ENCODE peak calls at places on chromosomes 4 and X, in seven cellular contexts. C is fibroblast of lung, Y is PC-3, A is mammary epithelial cell, M is hepatocyte, O is DND-41, Q is H1. U is an unnamed sample.

GRCh38 chrX:7170903-7171302 is 22.9 kb upstream of the PUDP start:
- DNase-seq in C (no peak), Y (peak; percentile 43), A (no peak), M (peak; percentile 8), O (peak; percentile 29), Q (no peak), U (peak; percentile 33)

GRCh38 chr4:168917150-168917779 is 92.8 kb downstream of the CBR4 start:
- DNase-seq in C (peak; percentile 29), Y (peak; percentile 65), A (no peak), M (peak; percentile 45), O (no peak), Q (no peak), U (peak; percentile 72)

GRCh38 chr4:113666386-113667114 is 95.0 kb downstream of the CAMK2D start:
- DNase-seq in C (no peak), Y (no peak), A (no peak), M (no peak), O (no peak), Q (no peak), U (no peak)

GRCh38 chrX:18428006-18428405 is 2.6 kb downstream of the CDKL5 start:
- DNase-seq in C (no peak), Y (no peak), A (peak; percentile 29), M (no peak), O (no peak), Q (no peak), U (no peak)

GRCh38 chr4:176400816-176401461 is 81.2 kb downstream of the SPCS3 start:
- DNase-seq in C (peak; percentile 88), Y (peak; percentile 87), A (peak; percentile 75), M (no peak), O (no peak), Q (no peak), U (no peak)

GRCh38 chr4:8907596-8908205 is 36.1 kb upstream of the HMX1 start:
- DNase-seq in C (no peak), Y (no peak), A (no peak), M (no peak), O (no peak), Q (no peak), U (no peak)

GRCh38 chrX:71930298-71930697 is 19.7 kb downstream of the NHSL2 start:
- DNase-seq in C (peak; percentile 25), Y (no peak), A (no peak), M (no peak), O (no peak), Q (no peak), U (no peak)

GRCh38 chr4:162499478-162499877 is 335.7 kb upstream of the FSTL5 start:
- DNase-seq in C (no peak), Y (peak; percentile 30), A (no peak), M (no peak), O (no peak), Q (no peak), U (peak; percentile 13)

GRCh38 chr4:153528705-153529493 is 62.7 kb downstream of the TMEM131L start:
- DNase-seq in C (no peak), Y (no peak), A (no peak), M (no peak), O (no peak), Q (no peak), U (no peak)

GRCh38 chr4:187865914-187866313 is 129.7 kb upstream of the ZFP42 start:
- DNase-seq in C (no peak), Y (no peak), A (no peak), M (no peak), O (no peak), Q (no peak), U (peak; percentile 14)

GRCh38 chrX:31251336-31251735 is 179.5 kb upstream of the FTHL17 start:
- DNase-seq in C (no peak), Y (no peak), A (no peak), M (no peak), O (no peak), Q (no peak), U (no peak)

GRCh38 chrX:63058204-63058603 is 292.9 kb downstream of the SPIN4 start:
- DNase-seq in C (no peak), Y (no peak), A (no peak), M (no peak), O (no peak), Q (no peak), U (no peak)
- H3K9me3 ChIP-seq in C (no peaks in the 10 kb centered on the region), Y (no peaks in the 10 kb centered on the region), A (peaks cover 15% of the 10 kb centered on the region), M (peaks cover 14% of the 10 kb centered on the region), O (no peaks in the 10 kb centered on the region), Q (peaks cover 19% of the 10 kb centered on the region), U (peaks cover 22% of the 10 kb centered on the region)

GRCh38 chr4:1404573-1405248 is 1.5 kb downstream of the NKX1-1 start:
- DNase-seq in C (no peak), Y (no peak), A (no peak), M (no peak), O (no peak), Q (no peak), U (no peak)

GRCh38 chr4:1403591-1404572 is 2.4 kb downstream of the NKX1-1 start:
- DNase-seq in C (no peak), Y (no peak), A (no peak), M (peak; percentile 5), O (no peak), Q (no peak), U (no peak)

GRCh38 chr4:1405636-1406415 is 416 bp downstream of the NKX1-1 start:
- DNase-seq in C (no peak), Y (no peak), A (no peak), M (peak; percentile 3), O (no peak), Q (no peak), U (no peak)

GRCh38 chr4:1406416-1406945 is at the start of gene NKX1-1:
- DNase-seq in C (no peak), Y (no peak), A (no peak), M (peak; percentile 2), O (no peak), Q (no peak), U (no peak)

GRCh38 chr4:1405249-1405635 is 1.0 kb downstream of the NKX1-1 start:
- DNase-seq in C (no peak), Y (no peak), A (no peak), M (no peak), O (no peak), Q (no peak), U (no peak)
- TF ChIP-seq EZH2 in C (no peak), Y (no peak), A (no peak), M (peak; percentile 15), O (no peak), Q (peak; percentile 25), U (no peak)

GRCh38 chr4:6688879-6689505 is 4.7 kb upstream of the S100P start:
- DNase-seq in C (peak; percentile 96), Y (peak; percentile 92), A (peak; percentile 93), M (peak; percentile 90), O (peak; percentile 76), Q (no peak), U (peak; percentile 74)
- TF ChIP-seq CTCF in C (no peak), Y (peak; percentile 28), A (no peak), M (peak; percentile 19), O (no peak), Q (no peak), U (no peak)

GRCh38 chr4:19961092-19961491 is 290.6 kb upstream of the SLIT2 start:
- DNase-seq in C (peak; percentile 90), Y (no peak), A (no peak), M (no peak), O (no peak), Q (no peak), U (no peak)
- H3K9me3 ChIP-seq in C (no peaks in the 10 kb centered on the region), Y (no peaks in the 10 kb centered on the region), A (no peaks in the 10 kb centered on the region), M (no peaks in the 10 kb centered on the region), O (peaks cover 3% of the 10 kb centered on the region), Q (no peaks in the 10 kb centered on the region), U (peaks cover under 1% of the 10 kb centered on the region)

GRCh38 chr4:1413687-1414479 is 7.6 kb upstream of the NKX1-1 start:
- DNase-seq in C (no peak), Y (no peak), A (no peak), M (no peak), O (no peak), Q (no peak), U (no peak)
- TF ChIP-seq EZH2 in C (no peak), Y (no peak), A (no peak), M (no peak), O (no peak), Q (no peak), U (peak; percentile 60)

GRCh38 chr4:111855308-111855707 is 289.9 kb upstream of the FAM241A start:
- DNase-seq in C (no peak), Y (no peak), A (no peak), M (no peak), O (no peak), Q (no peak), U (no peak)

GRCh38 chr4:111849726-111850284 is 295.4 kb upstream of the FAM241A start:
- DNase-seq in C (no peak), Y (no peak), A (no peak), M (peak; percentile 40), O (no peak), Q (no peak), U (no peak)

GRCh38 chr4:111854494-111855087 is 290.7 kb upstream of the FAM241A start:
- DNase-seq in C (peak; percentile 19), Y (peak; percentile 49), A (peak; percentile 16), M (peak; percentile 49), O (peak; percentile 10), Q (no peak), U (peak; percentile 48)
- TF ChIP-seq CTCF in C (peak; percentile 57), Y (peak; percentile 68), A (peak; percentile 68), M (peak; percentile 77), O (peak; percentile 74), Q (peak; percentile 60), U (peak; percentile 76)

GRCh38 chr4:149572711-149573110 is 242.9 kb downstream of the IQCM start:
- DNase-seq in C (no peak), Y (no peak), A (no peak), M (no peak), O (no peak), Q (no peak), U (no peak)

GRCh38 chr4:149574973-149575372 is 240.7 kb downstream of the IQCM start:
- DNase-seq in C (no peak), Y (no peak), A (no peak), M (no peak), O (no peak), Q (no peak), U (no peak)
- H3K9me3 ChIP-seq in C (no peaks in the 10 kb centered on the region), Y (no peaks in the 10 kb centered on the region), A (no peaks in the 10 kb centered on the region), M (no peaks in the 10 kb centered on the region), O (no peaks in the 10 kb centered on the region), Q (no peaks in the 10 kb centered on the region), U (no peaks in the 10 kb centered on the region)

DNA sequence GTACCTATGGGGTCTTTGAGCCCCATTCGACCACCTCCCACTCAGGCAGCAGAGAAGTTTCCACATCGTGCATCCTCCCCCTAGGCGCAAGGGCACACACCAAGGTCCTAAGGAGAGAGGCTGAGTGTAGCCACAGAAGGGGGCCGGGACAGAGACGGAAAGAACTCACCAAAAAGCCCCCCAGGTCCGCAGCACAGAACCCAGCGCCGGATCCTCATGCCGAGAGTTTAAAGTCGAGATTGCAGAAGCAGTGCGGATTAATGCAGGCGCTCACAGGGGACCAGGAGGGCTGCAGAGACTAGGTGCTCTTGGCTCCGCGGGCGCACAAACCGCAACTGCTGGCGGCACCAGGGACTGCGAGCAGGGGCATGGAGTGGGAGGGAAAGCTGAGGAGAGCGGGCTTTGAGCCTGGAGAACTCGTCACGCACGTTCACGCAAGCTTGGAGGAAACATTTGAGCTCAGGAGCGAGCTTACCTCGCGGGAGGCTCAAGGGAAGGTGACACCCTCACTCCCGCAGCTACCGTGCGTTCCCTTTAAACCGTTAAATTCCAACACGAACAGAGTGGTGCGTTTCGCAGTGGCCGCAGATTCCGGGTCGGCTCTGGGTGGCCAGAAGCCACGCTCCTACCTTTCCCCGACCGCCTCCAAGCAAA is 8.5 kb downstream of the NKX3-2 start:
- DNase-seq in C (no peak), Y (no peak), A (no peak), M (no peak), O (no peak), Q (no peak), U (no peak)
- TF ChIP-seq EZH2 in C (peak; percentile 83), Y (no peak), A (peak; percentile 84), M (peak; percentile 17), O (no peak), Q (peak; percentile 98), U (no peak)

GRCh38 chr4:52103314-52103713 is 52.2 kb downstream of the SPATA18 start:
- DNase-seq in C (no peak), Y (peak; percentile 81), A (peak; percentile 40), M (peak; percentile 23), O (no peak), Q (no peak), U (peak; percentile 57)
- TF ChIP-seq CTCF in C (peak; percentile 41), Y (peak; percentile 91), A (peak; percentile 25), M (peak; percentile 53), O (peak; percentile 31), Q (peak; percentile 53), U (peak; percentile 56)